ENCODE peak calls at places on chromosomes 1 and 21, in six cellular contexts. One of them, this sample, is unnamed.

GRCh38 chr1:31790140-31790539 is 25.7 kb downstream of the SPOCD1 start:
- DNase-seq in kidney epithelial cell: no peak
- DNase-seq in stimulated activated CD4-positive, alpha-beta T cell treated with anti-CD3 and anti-CD28 coated beads, Interleukin-2, amount 100 ng/mL, for 48 hours: no peak
- DNase-seq in AG09309: no peak
- DNase-seq in sciatic nerve: no peak
- DNase-seq in astrocyte of the cerebellum: no peak
- DNase-seq in this sample: no peak

GRCh38 chr1:85465791-85466134 is 804 bp upstream of the DDAH1 start:
- DNase-seq in AG09309: no peak
- DNase-seq in kidney epithelial cell: no peak
- DNase-seq in stimulated activated CD4-positive, alpha-beta T cell treated with anti-CD3 and anti-CD28 coated beads, Interleukin-2, amount 100 ng/mL, for 48 hours: no peak
- DNase-seq in sciatic nerve: no peak
- DNase-seq in astrocyte of the cerebellum: no peak
- DNase-seq in this sample: no peak

GRCh38 chr1:220824031-220824989 is 37.6 kb downstream of the MTARC1 start:
- DNase-seq in AG09309: no peak
- DNase-seq in astrocyte of the cerebellum: no peak
- DNase-seq in stimulated activated CD4-positive, alpha-beta T cell treated with anti-CD3 and anti-CD28 coated beads, Interleukin-2, amount 100 ng/mL, for 48 hours: no peak
- DNase-seq in kidney epithelial cell: no peak
- DNase-seq in sciatic nerve: no peak
- DNase-seq in this sample: no peak

GRCh38 chr1:8061673-8062386 is 35.7 kb upstream of the ERRFI1 start:
- DNase-seq in AG09309: no peak
- DNase-seq in astrocyte of the cerebellum: no peak
- DNase-seq in stimulated activated CD4-positive, alpha-beta T cell treated with anti-CD3 and anti-CD28 coated beads, Interleukin-2, amount 100 ng/mL, for 48 hours: no peak
- DNase-seq in kidney epithelial cell: no peak
- DNase-seq in sciatic nerve: no peak
- DNase-seq in this sample: no peak

GRCh38 chr21:39687069-39687468 is 57.9 kb upstream of the IGSF5 start:
- DNase-seq in stimulated activated CD4-positive, alpha-beta T cell treated with anti-CD3 and anti-CD28 coated beads, Interleukin-2, amount 100 ng/mL, for 48 hours: no peak
- DNase-seq in sciatic nerve: no peak
- DNase-seq in AG09309: no peak
- DNase-seq in kidney epithelial cell: no peak
- DNase-seq in astrocyte of the cerebellum: no peak
- DNase-seq in this sample: no peak

GRCh38 chr1:77925536-77925935 is 37.1 kb downstream of the NEXN start:
- DNase-seq in stimulated activated CD4-positive, alpha-beta T cell treated with anti-CD3 and anti-CD28 coated beads, Interleukin-2, amount 100 ng/mL, for 48 hours: no peak
- DNase-seq in AG09309: peak; percentile 47
- DNase-seq in astrocyte of the cerebellum: peak; percentile 37
- DNase-seq in sciatic nerve: no peak
- DNase-seq in kidney epithelial cell: no peak
- DNase-seq in this sample: no peak

GRCh38 chr21:45972716-45973474 is 8.7 kb upstream of the COL6A1 start:
- DNase-seq in astrocyte of the cerebellum: peak; percentile 80
- DNase-seq in AG09309: no peak
- DNase-seq in sciatic nerve: peak; percentile 91
- DNase-seq in kidney epithelial cell: no peak
- DNase-seq in stimulated activated CD4-positive, alpha-beta T cell treated with anti-CD3 and anti-CD28 coated beads, Interleukin-2, amount 100 ng/mL, for 48 hours: no peak
- DNase-seq in this sample: no peak

GRCh38 chr1:21909286-21909759 is 27.8 kb downstream of the HSPG2 start:
- DNase-seq in sciatic nerve: no peak
- DNase-seq in kidney epithelial cell: no peak
- DNase-seq in AG09309: no peak
- DNase-seq in astrocyte of the cerebellum: no peak
- DNase-seq in stimulated activated CD4-positive, alpha-beta T cell treated with anti-CD3 and anti-CD28 coated beads, Interleukin-2, amount 100 ng/mL, for 48 hours: no peak
- DNase-seq in this sample: no peak

GRCh38 chr21:45078877-45079281 is 4.5 kb downstream of the ADARB1 start:
- DNase-seq in astrocyte of the cerebellum: no peak
- DNase-seq in kidney epithelial cell: no peak
- DNase-seq in sciatic nerve: no peak
- DNase-seq in AG09309: peak; percentile 72
- DNase-seq in stimulated activated CD4-positive, alpha-beta T cell treated with anti-CD3 and anti-CD28 coated beads, Interleukin-2, amount 100 ng/mL, for 48 hours: peak; percentile 49
- DNase-seq in this sample: peak; percentile 71